ENCODE peak calls at places on chromosomes 2 and 18, in four cellular contexts. R, S, P and U are unnamed samples.

GRCh38 chr18:48539406-48540328 is 836 bp downstream of the CTIF start:
- DNase-seq in R (peak), S (peak), P (no peak), U (peak)

GRCh38 chr2:151927501-151928221 is 99.4 kb upstream of the ARL5A start:
- DNase-seq in R (no peak), S (no peak), P (no peak), U (no peak)

GRCh38 chr2:180707175-180707866 is 273.1 kb upstream of the UBE2E3 start:
- DNase-seq in R (no peak), S (no peak), P (no peak), U (no peak)

GRCh38 chr2:33380001-33380609 is 96.3 kb upstream of the RASGRP3 start:
- DNase-seq in R (no peak), S (peak), P (no peak), U (no peak)

GRCh38 chr2:69685321-69686048 is 41.9 kb upstream of the AAK1 start:
- DNase-seq in R (no peak), S (no peak), P (no peak), U (no peak)

GRCh38 chr2:225615514-225615913 is 216.0 kb downstream of the NYAP2 start:
- DNase-seq in R (no peak), S (no peak), P (no peak), U (no peak)

GRCh38 chr2:129070663-129071062 is 752.0 kb upstream of the HS6ST1 start:
- DNase-seq in R (no peak), S (no peak), P (no peak), U (no peak)

GRCh38 chr2:105990624-105991023 is 203.5 kb downstream of the UXS1 start:
- DNase-seq in R (no peak), S (no peak), P (no peak), U (no peak)

GRCh38 chr2:158269143-158269542 is 167.5 kb downstream of the UPP2 start:
- DNase-seq in R (no peak), S (no peak), P (no peak), U (no peak)

GRCh38 chr18:54163458-54163857 is 61.0 kb downstream of the MBD2 start:
- DNase-seq in R (no peak), S (no peak), P (no peak), U (no peak)

GRCh38 chr2:241410739-241411176 is 54.7 kb downstream of the FARP2 start:
- DNase-seq in R (no peak), S (peak), P (no peak), U (no peak)

GRCh38 chr2:239856620-239857285 is 168.4 kb downstream of the NDUFA10 start:
- DNase-seq in R (no peak), S (no peak), P (no peak), U (no peak)

GRCh38 chr2:196515041-196515440 is 124.5 kb upstream of the CCDC150 start:
- DNase-seq in R (no peak), S (no peak), P (no peak), U (no peak)

GRCh38 chr2:72999729-73000725 is 71.5 kb downstream of the SFXN5 start:
- DNase-seq in R (no peak), S (peak), P (no peak), U (no peak)

GRCh38 chr18:48455555-48456478 is 46.6 kb upstream of the ZBTB7C start:
- DNase-seq in R (peak), S (no peak), P (no peak), U (no peak)

GRCh38 chr2:229445013-229445412 is 173.9 kb upstream of the PID1 start:
- DNase-seq in R (peak), S (no peak), P (no peak), U (no peak)

GRCh38 chr2:217922101-217923006 is 80.4 kb downstream of the TNS1 start:
- DNase-seq in R (no peak), S (no peak), P (no peak), U (no peak)
- TF ChIP-seq SPI1 in R (no peak), S (no peak), P (no peak), U (no peak)

GRCh38 chr2:37201766-37202165 is 5.5 kb downstream of the CEBPZOS start:
- DNase-seq in R (no peak), S (no peak), P (no peak), U (no peak)
- TF ChIP-seq SPI1 in R (no peak), S (no peak), P (no peak), U (no peak)

DNA sequence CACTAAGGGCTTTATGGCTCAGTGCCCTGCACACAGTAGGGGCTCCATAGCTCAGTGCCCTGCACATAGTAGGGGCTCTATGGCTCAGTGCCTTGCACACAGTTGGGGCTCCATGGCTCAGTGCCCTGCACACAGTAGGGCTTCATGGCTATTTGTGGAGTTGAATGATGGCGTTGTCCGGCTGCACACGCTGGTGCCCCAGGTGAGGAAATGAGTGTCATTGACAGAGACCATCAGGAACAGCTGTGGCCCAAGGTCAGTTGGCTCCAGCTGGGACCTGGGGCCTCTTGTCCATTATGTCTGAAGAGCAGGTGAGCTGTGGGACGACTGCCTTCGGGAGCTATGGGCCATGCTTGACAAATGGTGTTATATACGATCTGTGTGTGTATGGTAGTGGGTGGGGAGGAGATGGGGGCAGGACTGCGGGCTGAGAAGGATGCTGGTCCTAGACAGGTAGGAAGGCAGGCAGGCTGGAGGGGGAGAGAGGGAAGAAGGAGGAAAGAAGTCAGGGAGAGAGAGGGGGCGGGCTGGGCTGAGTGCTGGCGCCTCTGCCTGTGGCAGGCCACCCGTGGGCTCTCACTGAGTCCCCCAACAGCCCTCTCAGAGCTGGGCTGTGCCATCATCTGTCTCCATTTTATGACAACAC is 130.7 kb downstream of the CLIP4 start:
- DNase-seq in R (no peak), S (no peak), P (no peak), U (peak)
- TF ChIP-seq SPI1 in R (no peak), S (no peak), P (no peak), U (no peak)

GRCh38 chr2:20030224-20030623 is 17.8 kb upstream of the MATN3 start:
- DNase-seq in R (no peak), S (no peak), P (no peak), U (no peak)

GRCh38 chr2:20027260-20027677 is 14.8 kb upstream of the MATN3 start:
- DNase-seq in R (no peak), S (no peak), P (no peak), U (no peak)

GRCh38 chr2:20021405-20022009 is 9.0 kb upstream of the MATN3 start:
- DNase-seq in R (peak), S (no peak), P (no peak), U (no peak)

GRCh38 chr2:20027715-20028434 is 15.4 kb upstream of the MATN3 start:
- DNase-seq in R (no peak), S (no peak), P (no peak), U (no peak)

GRCh38 chr2:20025065-20025786 is 12.8 kb upstream of the MATN3 start:
- DNase-seq in R (no peak), S (no peak), P (no peak), U (no peak)
- TF ChIP-seq SPI1 in R (no peak), S (no peak), P (no peak), U (no peak)

DNA sequence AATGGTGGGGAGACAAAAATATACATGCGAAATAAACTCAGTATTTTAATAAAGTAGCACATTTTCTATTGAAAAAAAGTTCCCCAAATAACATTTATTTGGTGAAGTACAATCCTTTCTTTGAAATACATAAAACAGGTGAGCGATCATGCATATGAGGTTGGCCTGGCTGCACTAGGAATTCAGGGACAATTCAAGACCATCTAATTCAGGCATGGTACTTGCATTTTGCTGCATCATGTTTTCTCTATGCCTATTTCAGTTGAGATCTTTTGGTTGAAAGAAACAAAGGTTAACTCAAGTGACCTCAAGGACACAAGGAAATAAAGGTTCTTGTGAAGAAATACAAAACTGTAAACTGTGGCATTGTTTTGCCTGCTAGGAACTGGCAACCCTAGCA is 19.8 kb upstream of the TAF4B start:
- DNase-seq in R (no peak), S (no peak), P (no peak), U (no peak)
- TF ChIP-seq SPI1 in R (no peak), S (no peak), P (no peak), U (no peak)

DNA sequence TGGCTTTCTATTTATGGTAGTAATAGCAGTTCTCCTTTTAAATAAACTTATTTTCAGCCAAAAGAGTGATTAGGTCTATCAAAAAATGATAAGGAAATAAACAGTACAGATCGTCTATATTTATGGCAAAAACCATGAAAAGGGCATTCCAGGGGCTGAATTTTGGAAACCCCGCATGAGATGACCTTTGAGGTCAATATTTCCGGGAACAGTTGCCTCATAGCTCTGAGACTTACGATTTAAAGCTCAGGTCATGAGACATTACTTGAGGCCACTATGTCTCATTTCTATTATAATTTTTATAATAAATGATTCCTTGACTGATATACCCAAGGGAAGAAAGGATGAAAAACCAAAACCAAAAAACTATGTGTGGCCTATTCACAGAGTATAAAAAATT is 101.1 kb downstream of the LDLRAD4 start:
- DNase-seq in R (no peak), S (no peak), P (no peak), U (no peak)
- TF ChIP-seq SPI1 in R (no peak), S (no peak), P (no peak), U (no peak)

GRCh38 chr18:22128954-22129353 is 40.4 kb upstream of the GATA6 start:
- DNase-seq in R (no peak), S (no peak), P (no peak), U (no peak)

GRCh38 chr18:22129778-22130177 is 39.6 kb upstream of the GATA6 start:
- DNase-seq in R (no peak), S (no peak), P (no peak), U (no peak)

GRCh38 chr18:22124970-22125369 is 44.4 kb upstream of the GATA6 start:
- DNase-seq in R (no peak), S (no peak), P (no peak), U (no peak)
- TF ChIP-seq SPI1 in R (no peak), S (no peak), P (no peak), U (no peak)

DNA sequence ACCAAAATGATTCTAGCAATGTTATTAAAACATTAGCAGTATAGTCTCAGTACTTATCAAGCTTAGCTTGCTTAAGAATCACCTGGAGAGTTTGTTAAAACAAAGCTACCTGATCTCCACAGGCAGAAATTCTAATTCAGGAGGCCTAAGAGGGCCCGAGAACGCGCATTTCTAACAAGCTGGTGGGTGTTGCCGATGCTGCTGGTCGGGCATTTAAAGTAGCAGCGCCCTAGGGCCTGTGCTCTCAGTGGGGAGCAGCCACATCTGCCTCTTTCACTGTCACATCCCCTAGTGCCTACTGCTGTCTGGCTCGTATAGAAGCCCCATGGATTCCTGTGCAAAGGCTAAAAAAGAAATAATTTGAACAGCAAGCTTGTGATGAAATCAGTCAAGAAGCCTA is 126.6 kb upstream of the SMIM21 start:
- DNase-seq in R (no peak), S (no peak), P (no peak), U (no peak)
- TF ChIP-seq SPI1 in R (no peak), S (no peak), P (no peak), U (no peak)

GRCh38 chr2:223943135-223943534 is 2.0 kb downstream of the WDFY1 start:
- DNase-seq in R (no peak), S (no peak), P (no peak), U (no peak)

GRCh38 chr2:223944704-223945531 is at the start of gene WDFY1:
- DNase-seq in R (no peak), S (peak), P (no peak), U (peak)

GRCh38 chr2:223943561-223944008 is 1.6 kb downstream of the WDFY1 start:
- DNase-seq in R (no peak), S (peak), P (no peak), U (no peak)

GRCh38 chr2:223944166-223944703 is 900 bp downstream of the WDFY1 start:
- DNase-seq in R (no peak), S (peak), P (no peak), U (peak)

GRCh38 chr2:223941579-223942277 is 3.4 kb downstream of the WDFY1 start:
- DNase-seq in R (no peak), S (no peak), P (peak), U (no peak)
- TF ChIP-seq SPI1 in R (no peak), S (no peak), P (no peak), U (no peak)